ENCODE peak calls at places on chromosomes 4 and X, in ten cellular contexts. Y is neural crest cell, L is MCF 10A, V is fibroblast of lung, H is mesothelial cell of epicardium, C is sigmoid colon, Q is stomach, M is type B pancreatic cell, T is psoas muscle, A is lower lobe of right lung. B is an unnamed sample.

GRCh38 chrX:48514126-48514806 is 5.5 kb downstream of the PORCN start:
- DNase-seq in Y (no peak), L (no peak), V (no peak), H (no peak), C (no peak), Q (no peak), M (no peak), T (no peak), A (no peak), B (no peak)

GRCh38 chr4:24372915-24373314 is 211.4 kb downstream of the DHX15 start:
- DNase-seq in Y (no peak), L (no peak), V (no peak), H (no peak), C (no peak), Q (no peak), M (no peak), T (no peak), A (no peak), B (no peak)

GRCh38 chr4:54767376-54767775 is 109.6 kb downstream of the KIT start:
- DNase-seq in Y (no peak), L (no peak), V (no peak), H (no peak), C (no peak), Q (no peak), M (no peak), T (no peak), A (no peak), B (no peak)

GRCh38 chr4:42331914-42332368 is 65.3 kb upstream of the SHISA3 start:
- DNase-seq in Y (no peak), L (peak; percentile 39), V (peak; percentile 81), H (no peak), C (peak; percentile 65), Q (no peak), M (no peak), T (peak; percentile 35), A (no peak), B (no peak)

GRCh38 chr4:41319553-41319952 is 62.8 kb downstream of the UCHL1 start:
- DNase-seq in Y (no peak), L (peak; percentile 40), V (no peak), H (no peak), C (no peak), Q (no peak), M (no peak), T (no peak), A (no peak), B (no peak)

GRCh38 chr4:5640096-5640495 is 68.3 kb downstream of the EVC2 start:
- DNase-seq in Y (no peak), L (no peak), V (no peak), H (no peak), C (no peak), Q (no peak), M (no peak), T (no peak), A (no peak), B (no peak)

GRCh38 chrX:145630081-145630480 is 187.5 kb upstream of the SLITRK2 start:
- DNase-seq in Y (no peak), L (no peak), V (no peak), H (no peak), C (no peak), Q (no peak), M (no peak), T (no peak), A (no peak), B (no peak)

GRCh38 chr4:61805979-61806378 is 605.9 kb downstream of the ADGRL3 start:
- DNase-seq in Y (no peak), L (peak; percentile 24), V (no peak), H (no peak), C (no peak), Q (no peak), M (no peak), T (no peak), A (no peak), B (no peak)

GRCh38 chr4:104896623-104897296 is 249.9 kb upstream of the TET2 start:
- DNase-seq in Y (no peak), L (no peak), V (no peak), H (no peak), C (no peak), Q (no peak), M (no peak), T (no peak), A (no peak), B (no peak)

GRCh38 chr4:168515222-168516011 is 18.6 kb downstream of the PALLD start:
- DNase-seq in Y (no peak), L (peak; percentile 89), V (no peak), H (no peak), C (peak; percentile 68), Q (peak; percentile 74), M (no peak), T (no peak), A (no peak), B (no peak)

GRCh38 chr4:8128096-8128856 is 30.3 kb downstream of the ABLIM2 start:
- DNase-seq in Y (no peak), L (no peak), V (no peak), H (no peak), C (no peak), Q (no peak), M (no peak), T (no peak), A (no peak), B (no peak)
- TF ChIP-seq CTCF in Y (no peak), L (no peak), V (no peak), H (no peak), C (no peak), Q (no peak), M (no peak), T (no peak), A (no peak), B (no peak)

GRCh38 chr4:154506253-154506652 is 14.7 kb upstream of the DCHS2 start:
- DNase-seq in Y (no peak), L (peak; percentile 56), V (peak; percentile 60), H (no peak), C (no peak), Q (no peak), M (no peak), T (no peak), A (no peak), B (no peak)

GRCh38 chr4:154497901-154498300 is 6.3 kb upstream of the DCHS2 start:
- DNase-seq in Y (no peak), L (no peak), V (no peak), H (no peak), C (no peak), Q (no peak), M (no peak), T (no peak), A (no peak), B (no peak)

GRCh38 chr4:154507170-154507569 is 15.6 kb upstream of the DCHS2 start:
- DNase-seq in Y (no peak), L (no peak), V (no peak), H (no peak), C (no peak), Q (no peak), M (no peak), T (no peak), A (no peak), B (no peak)

DNA sequence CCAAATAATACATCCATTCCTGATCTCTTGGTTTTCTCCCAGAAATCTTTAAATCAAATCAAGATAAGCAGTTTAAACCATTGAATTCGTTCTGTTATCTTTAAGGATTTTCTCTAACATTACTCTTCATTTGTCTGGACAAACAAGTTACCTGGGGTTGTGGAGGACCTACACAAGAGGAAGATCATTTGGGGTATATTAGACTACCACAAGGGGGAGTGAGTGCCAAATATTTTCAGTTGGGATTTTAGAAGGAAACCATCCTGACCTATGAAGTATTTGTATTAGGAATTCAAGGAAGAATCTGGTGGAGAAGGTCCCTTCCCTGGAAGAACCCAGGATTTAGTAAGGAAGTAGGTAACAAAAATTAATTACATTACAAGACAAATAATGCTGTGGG is 12.0 kb upstream of the DCHS2 start:
- DNase-seq in Y (no peak), L (peak; percentile 53), V (peak; percentile 17), H (no peak), C (no peak), Q (no peak), M (no peak), T (no peak), A (no peak), B (no peak)
- TF ChIP-seq CTCF in Y (peak; percentile 69), L (peak; percentile 43), V (peak; percentile 65), H (peak; percentile 56), C (peak; percentile 37), Q (no peak), M (peak; percentile 75), T (peak; percentile 20), A (peak; percentile 43), B (peak; percentile 65)

GRCh38 chr4:114494257-114494803 is 104.3 kb upstream of the UGT8 start:
- DNase-seq in Y (no peak), L (peak; percentile 9), V (no peak), H (no peak), C (no peak), Q (no peak), M (no peak), T (no peak), A (no peak), B (no peak)

GRCh38 chr4:114488301-114488982 is 110.2 kb upstream of the UGT8 start:
- DNase-seq in Y (no peak), L (no peak), V (no peak), H (no peak), C (no peak), Q (no peak), M (no peak), T (no peak), A (no peak), B (no peak)
- TF ChIP-seq CTCF in Y (no peak), L (no peak), V (no peak), H (no peak), C (no peak), Q (no peak), M (no peak), T (no peak), A (no peak), B (no peak)

GRCh38 chrX:155143959-155144548 is 72.2 kb upstream of the VBP1 start:
- DNase-seq in Y (no peak), L (no peak), V (no peak), H (no peak), C (no peak), Q (no peak), M (no peak), T (no peak), A (no peak), B (no peak)

GRCh38 chrX:155144926-155145325 is 71.3 kb upstream of the VBP1 start:
- DNase-seq in Y (no peak), L (no peak), V (no peak), H (no peak), C (no peak), Q (no peak), M (no peak), T (no peak), A (no peak), B (no peak)

DNA sequence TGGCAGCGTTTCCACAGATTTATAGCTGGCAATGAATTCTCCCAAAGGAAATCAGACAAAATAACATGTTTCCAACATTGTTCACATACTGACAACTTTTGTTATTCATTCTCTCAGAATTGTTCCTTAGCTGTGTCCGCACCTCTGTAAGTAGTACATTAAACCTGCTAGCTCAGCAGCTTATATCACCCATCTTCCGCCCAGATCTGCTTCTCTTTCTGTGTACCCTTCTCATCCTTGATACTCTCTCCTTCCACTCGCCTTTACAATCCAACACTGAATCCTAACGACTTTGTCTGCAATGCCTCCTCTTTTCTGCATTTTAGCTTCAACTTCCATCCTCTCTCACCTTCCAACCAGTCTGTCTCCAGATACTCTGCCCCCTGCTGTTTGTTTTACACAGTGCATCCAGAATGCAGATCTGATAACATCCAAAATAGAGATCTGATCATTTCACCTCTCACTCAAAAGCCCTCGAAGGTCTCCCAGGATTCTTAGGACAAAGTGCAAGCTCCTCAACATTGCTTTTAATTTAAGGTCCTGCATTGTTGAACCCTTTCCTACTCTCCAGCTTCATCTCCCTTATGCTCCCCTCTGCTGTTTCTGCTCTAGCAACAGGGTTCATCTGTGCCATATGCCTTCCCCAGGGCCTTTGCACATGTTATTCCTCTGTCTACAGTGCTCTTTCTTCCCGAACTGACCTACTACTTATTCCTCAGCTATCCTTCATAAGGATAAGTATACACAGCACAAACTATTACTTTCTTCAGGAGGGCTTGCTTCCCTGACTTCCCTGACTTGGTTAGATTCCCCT is 67.3 kb upstream of the VBP1 start:
- DNase-seq in Y (peak; percentile 12), L (peak; percentile 54), V (peak; percentile 16), H (no peak), C (no peak), Q (no peak), M (no peak), T (no peak), A (no peak), B (no peak)
- TF ChIP-seq CTCF in Y (peak; percentile 54), L (peak; percentile 46), V (peak; percentile 56), H (peak; percentile 54), C (peak; percentile 25), Q (no peak), M (peak; percentile 68), T (peak; percentile 35), A (peak; percentile 46), B (peak; percentile 40)